ENCODE peak calls at places on chromosomes 7 and 10, in eight cellular contexts. One of them, this sample, is unnamed.
A peak's percentile ranks its signal among the peaks of the same experiment; 100 is the strongest.

GRCh38 chr10:89278034-89278535 is 23.8 kb upstream of the IFIT2 start:
- DNase-seq in CD4-positive, CD25-positive, alpha-beta regulatory T cell: no peak
- DNase-seq in HFF-Myc: peak; percentile 85
- DNase-seq in dorsolateral prefrontal cortex: no peak
- DNase-seq in heart right ventricle: peak; percentile 82
- DNase-seq in fibroblast of the aortic adventitia: peak; percentile 99
- DNase-seq in astrocyte of the spinal cord: peak; percentile 97
- DNase-seq in BJ: peak; percentile 94
- DNase-seq in this sample: peak; percentile 96

GRCh38 chr7:98251251-98251843 is 685 bp downstream of the TECPR1 start:
- DNase-seq in HFF-Myc: no peak
- DNase-seq in CD4-positive, CD25-positive, alpha-beta regulatory T cell: peak; percentile 91
- DNase-seq in heart right ventricle: no peak
- DNase-seq in fibroblast of the aortic adventitia: no peak
- DNase-seq in BJ: no peak
- DNase-seq in astrocyte of the spinal cord: no peak
- DNase-seq in dorsolateral prefrontal cortex: no peak
- DNase-seq in this sample: no peak

GRCh38 chr10:72637398-72637857 is 11.5 kb upstream of the MICU1 start:
- DNase-seq in fibroblast of the aortic adventitia: peak; percentile 76
- DNase-seq in astrocyte of the spinal cord: peak; percentile 52
- DNase-seq in heart right ventricle: peak; percentile 62
- DNase-seq in HFF-Myc: no peak
- DNase-seq in CD4-positive, CD25-positive, alpha-beta regulatory T cell: peak; percentile 57
- DNase-seq in BJ: peak; percentile 8
- DNase-seq in dorsolateral prefrontal cortex: no peak
- DNase-seq in this sample: no peak

GRCh38 chr10:46314046-46314445 is 27.2 kb downstream of the ANTXRL start:
- DNase-seq in HFF-Myc: no peak
- DNase-seq in dorsolateral prefrontal cortex: peak; percentile 27
- DNase-seq in fibroblast of the aortic adventitia: no peak
- DNase-seq in astrocyte of the spinal cord: no peak
- DNase-seq in CD4-positive, CD25-positive, alpha-beta regulatory T cell: no peak
- DNase-seq in BJ: no peak
- DNase-seq in heart right ventricle: no peak
- DNase-seq in this sample: no peak

GRCh38 chr10:29517352-29517923 is 117.3 kb downstream of the SVIL start:
- DNase-seq in fibroblast of the aortic adventitia: peak; percentile 36
- DNase-seq in dorsolateral prefrontal cortex: no peak
- DNase-seq in HFF-Myc: no peak
- DNase-seq in CD4-positive, CD25-positive, alpha-beta regulatory T cell: peak; percentile 17
- DNase-seq in BJ: no peak
- DNase-seq in astrocyte of the spinal cord: peak; percentile 38
- DNase-seq in heart right ventricle: no peak
- DNase-seq in this sample: no peak

GRCh38 chr10:67790534-67791408 is 47.2 kb downstream of the DNAJC12 start:
- DNase-seq in astrocyte of the spinal cord: peak; percentile 42
- DNase-seq in CD4-positive, CD25-positive, alpha-beta regulatory T cell: peak; percentile 51
- DNase-seq in BJ: no peak
- DNase-seq in dorsolateral prefrontal cortex: no peak
- DNase-seq in HFF-Myc: no peak
- DNase-seq in fibroblast of the aortic adventitia: peak; percentile 79
- DNase-seq in heart right ventricle: no peak
- DNase-seq in this sample: peak; percentile 69

GRCh38 chr10:44310762-44311562 is 73.9 kb downstream of the CXCL12 start:
- DNase-seq in CD4-positive, CD25-positive, alpha-beta regulatory T cell: peak; percentile 59
- DNase-seq in heart right ventricle: peak; percentile 87
- DNase-seq in BJ: no peak
- DNase-seq in fibroblast of the aortic adventitia: peak; percentile 76
- DNase-seq in dorsolateral prefrontal cortex: peak; percentile 81
- DNase-seq in astrocyte of the spinal cord: peak; percentile 75
- DNase-seq in HFF-Myc: peak; percentile 37
- DNase-seq in this sample: peak; percentile 35

GRCh38 chr7:36358589-36358988 is 31.1 kb upstream of the ANLN start:
- DNase-seq in astrocyte of the spinal cord: no peak
- DNase-seq in dorsolateral prefrontal cortex: no peak
- DNase-seq in HFF-Myc: no peak
- DNase-seq in heart right ventricle: no peak
- DNase-seq in fibroblast of the aortic adventitia: no peak
- DNase-seq in BJ: no peak
- DNase-seq in CD4-positive, CD25-positive, alpha-beta regulatory T cell: no peak
- DNase-seq in this sample: no peak

DNA sequence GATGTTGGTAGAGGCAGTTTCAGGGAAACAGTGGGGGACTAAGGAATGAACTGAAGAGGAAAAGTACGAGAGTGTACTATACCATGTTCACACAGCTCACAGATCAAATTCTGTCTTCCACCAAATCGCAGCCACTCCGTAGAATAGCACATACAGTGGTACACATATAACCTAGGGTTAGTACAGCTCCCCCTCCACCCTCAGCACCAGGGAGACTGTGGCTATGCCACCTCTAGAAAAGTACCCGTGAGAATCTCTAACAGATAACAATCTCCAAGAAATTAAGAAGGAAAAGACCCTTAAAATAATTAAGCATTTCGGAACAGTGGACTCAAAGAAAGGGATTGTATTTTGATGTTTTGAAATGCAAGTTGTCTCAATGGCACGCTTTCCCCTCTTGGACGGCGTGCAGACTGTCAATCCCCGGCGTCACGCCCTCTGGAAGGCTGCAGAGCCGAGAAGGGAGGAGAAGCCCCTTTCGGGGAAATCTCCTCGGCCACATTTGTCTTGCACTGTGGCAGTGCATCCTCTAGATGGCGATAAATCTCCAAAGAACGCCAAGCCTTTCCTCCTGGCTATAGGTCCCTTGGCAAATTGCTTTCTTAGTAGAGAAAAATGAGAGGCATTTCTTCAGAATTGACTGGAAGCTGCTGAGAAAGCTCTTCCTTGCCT is 345.0 kb downstream of the REEP3 start:
- DNase-seq in heart right ventricle: peak; percentile 25
- DNase-seq in astrocyte of the spinal cord: peak; percentile 52
- DNase-seq in HFF-Myc: peak; percentile 16
- DNase-seq in CD4-positive, CD25-positive, alpha-beta regulatory T cell: peak; percentile 37
- DNase-seq in fibroblast of the aortic adventitia: peak; percentile 61
- DNase-seq in dorsolateral prefrontal cortex: peak; percentile 36
- DNase-seq in BJ: no peak
- DNase-seq in this sample: peak; percentile 4
- H3K4me3 ChIP-seq in heart right ventricle: peak overlapping the region; percentile 15
- H3K4me3 ChIP-seq in astrocyte of the spinal cord: peak overlapping the region; percentile 9
- H3K4me3 ChIP-seq in HFF-Myc: no peak overlapping the region
- H3K4me3 ChIP-seq in CD4-positive, CD25-positive, alpha-beta regulatory T cell: no peak overlapping the region
- H3K4me3 ChIP-seq in fibroblast of the aortic adventitia: peak overlapping the region; percentile 38
- H3K4me3 ChIP-seq in dorsolateral prefrontal cortex: peak overlapping the region; percentile 38
- H3K4me3 ChIP-seq in BJ: no peak overlapping the region
- H3K4me3 ChIP-seq in this sample: no peak overlapping the region

DNA sequence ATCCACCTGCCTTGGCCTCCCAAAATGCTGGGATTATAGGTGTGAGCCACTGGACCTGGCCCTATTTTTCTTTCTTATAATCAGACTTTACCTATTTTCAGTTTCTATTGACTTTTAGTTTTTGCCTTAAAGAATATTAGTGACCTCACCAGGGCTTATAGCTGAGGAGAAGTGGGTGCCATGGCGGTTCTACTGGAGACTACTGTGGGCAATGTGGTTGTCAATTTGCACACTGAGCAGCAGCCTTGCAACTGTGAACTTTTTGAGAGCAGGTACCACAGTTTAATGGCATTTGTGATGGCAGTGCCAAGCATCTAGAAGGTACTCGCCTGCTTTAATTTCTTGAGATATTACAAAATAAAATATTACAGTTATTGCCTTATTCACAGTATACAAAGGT is 11.5 kb downstream of the GLCCI1 start:
- DNase-seq in HFF-Myc: no peak
- DNase-seq in heart right ventricle: no peak
- DNase-seq in CD4-positive, CD25-positive, alpha-beta regulatory T cell: no peak
- DNase-seq in astrocyte of the spinal cord: no peak
- DNase-seq in fibroblast of the aortic adventitia: no peak
- DNase-seq in dorsolateral prefrontal cortex: no peak
- DNase-seq in BJ: no peak
- DNase-seq in this sample: no peak
- H3K4me3 ChIP-seq in HFF-Myc: no peak overlapping the region
- H3K4me3 ChIP-seq in heart right ventricle: no peak overlapping the region
- H3K4me3 ChIP-seq in CD4-positive, CD25-positive, alpha-beta regulatory T cell: peak overlapping the region; percentile 19
- H3K4me3 ChIP-seq in astrocyte of the spinal cord: no peak overlapping the region
- H3K4me3 ChIP-seq in fibroblast of the aortic adventitia: no peak overlapping the region
- H3K4me3 ChIP-seq in dorsolateral prefrontal cortex: no peak overlapping the region
- H3K4me3 ChIP-seq in BJ: no peak overlapping the region
- H3K4me3 ChIP-seq in this sample: no peak overlapping the region

DNA sequence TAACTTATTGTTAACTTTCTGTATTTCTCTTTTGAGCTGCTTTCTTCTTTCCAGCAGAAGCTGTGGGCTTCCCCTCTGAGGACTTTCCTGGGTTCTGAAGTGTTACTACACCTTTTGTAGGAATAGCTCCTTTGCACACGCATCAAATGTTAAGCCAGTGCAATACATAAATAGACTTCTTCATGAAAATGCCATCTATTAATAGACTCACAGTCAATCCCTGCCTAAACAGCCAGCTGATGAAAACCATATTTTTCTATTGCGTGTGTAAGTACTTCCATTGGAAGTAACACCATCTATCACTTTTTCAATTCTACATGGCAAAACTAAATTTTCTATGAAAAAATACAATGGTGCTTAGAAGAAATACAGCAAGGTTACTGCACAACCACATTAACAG is 1.4 kb downstream of the ABCB4 start:
- DNase-seq in astrocyte of the spinal cord: peak; percentile 7
- DNase-seq in heart right ventricle: no peak
- DNase-seq in BJ: peak; percentile 9
- DNase-seq in CD4-positive, CD25-positive, alpha-beta regulatory T cell: no peak
- DNase-seq in fibroblast of the aortic adventitia: peak; percentile 4
- DNase-seq in HFF-Myc: no peak
- DNase-seq in dorsolateral prefrontal cortex: no peak
- DNase-seq in this sample: no peak
- H3K4me3 ChIP-seq in astrocyte of the spinal cord: no peak overlapping the region
- H3K4me3 ChIP-seq in heart right ventricle: peak overlapping the region; percentile 72
- H3K4me3 ChIP-seq in BJ: no peak overlapping the region
- H3K4me3 ChIP-seq in CD4-positive, CD25-positive, alpha-beta regulatory T cell: no peak overlapping the region
- H3K4me3 ChIP-seq in fibroblast of the aortic adventitia: no peak overlapping the region
- H3K4me3 ChIP-seq in HFF-Myc: no peak overlapping the region
- H3K4me3 ChIP-seq in dorsolateral prefrontal cortex: no peak overlapping the region
- H3K4me3 ChIP-seq in this sample: no peak overlapping the region

GRCh38 chr7:149714910-149715471 is 58.4 kb downstream of the ZNF467 start:
- DNase-seq in HFF-Myc: no peak
- DNase-seq in BJ: no peak
- DNase-seq in fibroblast of the aortic adventitia: peak; percentile 12
- DNase-seq in astrocyte of the spinal cord: peak; percentile 17
- DNase-seq in CD4-positive, CD25-positive, alpha-beta regulatory T cell: no peak
- DNase-seq in heart right ventricle: no peak
- DNase-seq in dorsolateral prefrontal cortex: no peak
- DNase-seq in this sample: no peak

GRCh38 chr7:149716932-149717307 is 56.5 kb downstream of the ZNF467 start:
- DNase-seq in HFF-Myc: no peak
- DNase-seq in fibroblast of the aortic adventitia: no peak
- DNase-seq in CD4-positive, CD25-positive, alpha-beta regulatory T cell: no peak
- DNase-seq in heart right ventricle: no peak
- DNase-seq in astrocyte of the spinal cord: no peak
- DNase-seq in dorsolateral prefrontal cortex: no peak
- DNase-seq in BJ: no peak
- DNase-seq in this sample: no peak

GRCh38 chr7:149716007-149716931 is 57.1 kb downstream of the ZNF467 start:
- DNase-seq in BJ: no peak
- DNase-seq in CD4-positive, CD25-positive, alpha-beta regulatory T cell: no peak
- DNase-seq in astrocyte of the spinal cord: peak; percentile 7
- DNase-seq in heart right ventricle: no peak
- DNase-seq in fibroblast of the aortic adventitia: peak; percentile 39
- DNase-seq in dorsolateral prefrontal cortex: no peak
- DNase-seq in HFF-Myc: no peak
- DNase-seq in this sample: no peak

GRCh38 chr7:149714081-149714909 is 59.1 kb downstream of the ZNF467 start:
- DNase-seq in BJ: peak; percentile 10
- DNase-seq in fibroblast of the aortic adventitia: peak; percentile 75
- DNase-seq in HFF-Myc: peak; percentile 46
- DNase-seq in heart right ventricle: peak; percentile 91
- DNase-seq in CD4-positive, CD25-positive, alpha-beta regulatory T cell: peak; percentile 92
- DNase-seq in astrocyte of the spinal cord: peak; percentile 90
- DNase-seq in dorsolateral prefrontal cortex: peak; percentile 85
- DNase-seq in this sample: peak; percentile 32

DNA sequence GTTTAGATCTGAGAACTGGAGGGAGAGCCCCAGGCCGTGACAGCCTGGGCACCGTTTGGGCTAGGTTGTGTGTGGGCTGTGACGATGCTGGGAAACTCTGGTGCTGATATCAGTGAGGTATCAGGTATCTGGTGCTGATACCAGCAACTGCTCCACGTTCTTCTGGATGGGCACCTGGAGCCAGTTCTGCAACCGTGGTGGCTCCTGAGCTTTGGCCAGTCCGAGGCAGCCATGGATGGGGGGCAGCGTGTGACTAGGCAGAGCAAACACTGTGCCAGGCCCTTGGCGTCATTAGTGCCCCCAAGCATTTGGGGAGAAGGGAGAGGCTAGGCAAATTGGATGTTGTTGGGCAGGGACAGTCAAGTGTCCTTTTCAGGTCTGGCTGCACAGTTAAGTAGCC is 57.9 kb downstream of the ZNF467 start:
- DNase-seq in BJ: no peak
- DNase-seq in heart right ventricle: no peak
- DNase-seq in fibroblast of the aortic adventitia: no peak
- DNase-seq in HFF-Myc: no peak
- DNase-seq in dorsolateral prefrontal cortex: no peak
- DNase-seq in CD4-positive, CD25-positive, alpha-beta regulatory T cell: peak; percentile 4
- DNase-seq in astrocyte of the spinal cord: no peak
- DNase-seq in this sample: no peak
- H3K4me3 ChIP-seq in BJ: peak overlapping the region; percentile 81
- H3K4me3 ChIP-seq in heart right ventricle: peak overlapping the region; percentile 77
- H3K4me3 ChIP-seq in fibroblast of the aortic adventitia: peak overlapping the region; percentile 77
- H3K4me3 ChIP-seq in HFF-Myc: peak overlapping the region; percentile 67
- H3K4me3 ChIP-seq in dorsolateral prefrontal cortex: peak overlapping the region; percentile 85
- H3K4me3 ChIP-seq in CD4-positive, CD25-positive, alpha-beta regulatory T cell: peak overlapping the region; percentile 68
- H3K4me3 ChIP-seq in astrocyte of the spinal cord: peak overlapping the region; percentile 65
- H3K4me3 ChIP-seq in this sample: peak overlapping the region; percentile 78

DNA sequence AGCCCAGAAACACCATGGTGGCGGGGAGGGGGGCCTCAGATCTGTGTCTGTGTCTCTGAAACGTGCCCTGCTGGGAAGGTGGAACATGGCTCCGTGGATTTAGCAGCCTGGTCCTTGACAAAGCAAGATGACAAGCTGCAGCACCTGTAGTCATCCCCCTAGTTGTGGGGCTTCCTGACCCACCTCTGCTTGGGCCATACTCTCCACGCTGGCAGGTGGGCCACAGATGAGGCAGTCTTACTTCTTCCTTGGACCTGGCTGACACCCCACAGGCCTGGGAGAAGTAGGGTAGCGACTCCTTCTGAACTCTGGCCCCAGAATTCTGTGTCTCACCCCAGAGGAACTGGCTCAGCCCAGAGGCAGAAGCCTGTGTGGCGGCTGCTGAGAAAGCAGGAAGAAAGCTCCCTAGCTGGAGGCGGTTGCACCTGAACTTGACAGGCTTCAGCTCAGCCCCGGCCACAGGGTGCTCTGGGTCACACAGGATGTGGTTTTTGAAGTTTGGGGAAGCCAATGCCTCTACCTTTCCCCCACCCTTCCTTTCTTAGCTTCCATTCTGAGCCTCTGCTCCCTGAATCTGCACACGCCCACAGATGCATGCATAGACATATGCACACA is 113.9 kb downstream of the ABLIM1 start:
- DNase-seq in CD4-positive, CD25-positive, alpha-beta regulatory T cell: peak; percentile 95
- DNase-seq in BJ: no peak
- DNase-seq in HFF-Myc: no peak
- DNase-seq in dorsolateral prefrontal cortex: no peak
- DNase-seq in fibroblast of the aortic adventitia: no peak
- DNase-seq in astrocyte of the spinal cord: no peak
- DNase-seq in heart right ventricle: no peak
- DNase-seq in this sample: no peak
- H3K4me3 ChIP-seq in CD4-positive, CD25-positive, alpha-beta regulatory T cell: peak overlapping the region; percentile 57
- H3K4me3 ChIP-seq in BJ: no peak overlapping the region
- H3K4me3 ChIP-seq in HFF-Myc: no peak overlapping the region
- H3K4me3 ChIP-seq in dorsolateral prefrontal cortex: no peak overlapping the region
- H3K4me3 ChIP-seq in fibroblast of the aortic adventitia: no peak overlapping the region
- H3K4me3 ChIP-seq in astrocyte of the spinal cord: no peak overlapping the region
- H3K4me3 ChIP-seq in heart right ventricle: no peak overlapping the region
- H3K4me3 ChIP-seq in this sample: no peak overlapping the region

This sample was measured in kidney epithelial cell.